ENCODE peak calls at places on chromosomes 7 and 10, in six cellular contexts. S is lung, A is brain microvascular endothelial cell, V is right cardiac atrium, M is HepG2, F is mesendoderm. C is an unnamed sample.

GRCh38 chr10:80266513-80266863 is 23.0 kb downstream of the MAT1A start:
- DNase-seq in S (no peak), M (no peak), A (no peak), F (no peak), V (peak), C (no peak)

GRCh38 chr7:12715372-12716133 is 28.1 kb downstream of the ARL4A start:
- DNase-seq in A (peak), M (peak), S (peak), V (peak), F (peak), C (peak)

GRCh38 chr7:146116452-146117219 is at the start of gene CNTNAP2:
- DNase-seq in F (peak), M (no peak), A (peak), V (peak), S (no peak), C (no peak)

GRCh38 chr10:121108051-121108450 is 256.9 kb downstream of the WDR11 start:
- DNase-seq in F (no peak), M (no peak), S (no peak), A (no peak), V (no peak), C (no peak)

GRCh38 chr7:152103691-152104090 is 78.2 kb downstream of the GALNT11 start:
- DNase-seq in F (no peak), V (no peak), S (no peak), M (no peak), A (peak), C (no peak)

GRCh38 chr7:131225619-131226101 is 102.0 kb upstream of the MKLN1 start:
- DNase-seq in M (peak), A (no peak), F (no peak), V (peak), S (peak), C (peak)

GRCh38 chr10:125692932-125693847 is 10.2 kb upstream of the TEX36 start:
- DNase-seq in F (no peak), A (no peak), V (no peak), M (no peak), S (no peak), C (no peak)

GRCh38 chr7:2042650-2043049 is 190.1 kb downstream of the MAD1L1 start:
- DNase-seq in V (peak), M (no peak), A (no peak), S (no peak), F (no peak), C (no peak)

GRCh38 chr7:885261-885892 is 9.0 kb downstream of the GET4 start:
- DNase-seq in A (no peak), M (no peak), S (no peak), F (no peak), V (peak), C (no peak)

GRCh38 chr7:44124822-44125202 is 1.5 kb upstream of the POLD2 start:
- DNase-seq in S (no peak), A (no peak), V (no peak), M (no peak), F (no peak), C (no peak)

GRCh38 chr7:129434846-129435318 is 650 bp downstream of the STRIP2 start:
- DNase-seq in V (peak), M (peak), F (peak), A (peak), S (no peak), C (peak)
- H3K27ac ChIP-seq in V (no peak), M (peak), F (peak), A (no peak), S (no peak), C (peak)

GRCh38 chr7:149622444-149623210 is 125.0 kb upstream of the ZNF746 start:
- DNase-seq in F (no peak), V (no peak), A (no peak), M (no peak), S (no peak), C (no peak)

GRCh38 chr7:149625947-149626392 is 128.4 kb upstream of the ZNF746 start:
- DNase-seq in M (no peak), F (peak), S (no peak), A (no peak), V (no peak), C (no peak)

GRCh38 chr7:149625339-149625946 is 127.8 kb upstream of the ZNF746 start:
- DNase-seq in A (peak), S (peak), F (peak), V (peak), M (peak), C (peak)

GRCh38 chr7:149624419-149625338 is 127.1 kb upstream of the ZNF746 start:
- DNase-seq in A (peak), S (peak), V (peak), M (peak), F (peak), C (peak)

GRCh38 chr7:149624006-149624405 is 126.4 kb upstream of the ZNF746 start:
- DNase-seq in M (peak), V (no peak), S (peak), F (peak), A (peak), C (peak)
- H3K27ac ChIP-seq in M (peak), V (peak), S (peak), F (peak), A (peak), C (peak)

GRCh38 chr7:6529643-6530042 is 21.6 kb downstream of the GRID2IP start:
- DNase-seq in F (no peak), M (peak), V (no peak), S (no peak), A (no peak), C (no peak)
- H3K27ac ChIP-seq in F (no peak), M (no peak), V (no peak), S (no peak), A (no peak), C (no peak)

GRCh38 chr7:46558482-46559193 is 637.6 kb upstream of the IGFBP3 start:
- DNase-seq in S (no peak), V (no peak), M (no peak), F (no peak), A (peak), C (no peak)

GRCh38 chr7:46554688-46555422 is 633.8 kb upstream of the IGFBP3 start:
- DNase-seq in S (no peak), F (peak), M (no peak), V (no peak), A (peak), C (no peak)

GRCh38 chr7:46559194-46559576 is 638.1 kb upstream of the IGFBP3 start:
- DNase-seq in A (peak), S (no peak), M (no peak), F (no peak), V (no peak), C (no peak)

GRCh38 chr7:46551603-46552002 is 630.5 kb upstream of the IGFBP3 start:
- DNase-seq in F (no peak), M (no peak), S (no peak), A (no peak), V (no peak), C (no peak)

DNA sequence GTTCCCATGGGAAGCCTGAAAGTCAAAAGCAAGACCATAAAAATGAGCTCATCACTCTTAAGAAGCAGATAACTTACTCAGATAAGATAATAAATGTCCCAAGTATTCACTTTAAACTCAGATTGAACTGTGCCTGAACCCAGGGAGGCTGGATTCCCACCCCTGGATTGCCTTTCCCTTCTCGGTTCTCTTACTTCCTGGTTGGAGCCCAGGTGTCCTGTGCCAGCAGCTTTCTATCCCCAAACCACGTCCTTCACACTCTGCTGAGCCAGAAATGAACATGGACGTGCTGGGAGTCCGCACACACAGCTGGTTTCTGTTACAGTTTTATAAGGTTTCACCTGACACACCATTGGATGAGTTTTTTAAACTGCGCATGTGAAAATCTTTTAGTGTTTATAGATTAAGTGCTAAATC is 636.2 kb upstream of the IGFBP3 start:
- DNase-seq in F (no peak), S (no peak), M (no peak), V (no peak), A (peak), C (no peak)
- H3K27ac ChIP-seq in F (no peak), S (peak), M (no peak), V (no peak), A (peak), C (no peak)

DNA sequence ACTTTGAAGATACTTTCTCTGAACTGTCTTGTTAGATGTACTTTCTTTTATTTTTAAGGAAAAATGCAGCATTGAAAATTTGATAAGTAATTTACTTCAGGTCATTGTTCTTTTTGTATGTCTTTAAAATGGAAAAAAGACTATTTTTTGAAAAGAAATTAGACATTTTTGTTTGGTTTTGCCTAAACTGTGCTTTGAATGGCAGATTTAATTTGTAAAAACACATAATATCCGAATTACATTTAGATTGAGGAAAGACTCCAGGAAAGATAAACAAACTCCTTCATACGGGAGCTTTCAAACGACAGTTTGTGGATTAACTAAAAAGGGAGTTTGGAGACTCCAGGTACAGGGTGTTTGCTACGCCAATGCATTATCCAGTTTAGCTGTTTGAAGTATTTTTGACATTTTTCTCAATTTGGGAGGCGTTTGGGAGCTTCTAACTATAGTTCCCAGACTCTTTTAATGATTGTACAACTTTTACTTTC is 36.1 kb downstream of the CPED1 start:
- DNase-seq in V (no peak), M (no peak), F (no peak), S (no peak), A (no peak), C (no peak)
- H3K27ac ChIP-seq in V (no peak), M (no peak), F (no peak), S (no peak), A (peak), C (no peak)

DNA sequence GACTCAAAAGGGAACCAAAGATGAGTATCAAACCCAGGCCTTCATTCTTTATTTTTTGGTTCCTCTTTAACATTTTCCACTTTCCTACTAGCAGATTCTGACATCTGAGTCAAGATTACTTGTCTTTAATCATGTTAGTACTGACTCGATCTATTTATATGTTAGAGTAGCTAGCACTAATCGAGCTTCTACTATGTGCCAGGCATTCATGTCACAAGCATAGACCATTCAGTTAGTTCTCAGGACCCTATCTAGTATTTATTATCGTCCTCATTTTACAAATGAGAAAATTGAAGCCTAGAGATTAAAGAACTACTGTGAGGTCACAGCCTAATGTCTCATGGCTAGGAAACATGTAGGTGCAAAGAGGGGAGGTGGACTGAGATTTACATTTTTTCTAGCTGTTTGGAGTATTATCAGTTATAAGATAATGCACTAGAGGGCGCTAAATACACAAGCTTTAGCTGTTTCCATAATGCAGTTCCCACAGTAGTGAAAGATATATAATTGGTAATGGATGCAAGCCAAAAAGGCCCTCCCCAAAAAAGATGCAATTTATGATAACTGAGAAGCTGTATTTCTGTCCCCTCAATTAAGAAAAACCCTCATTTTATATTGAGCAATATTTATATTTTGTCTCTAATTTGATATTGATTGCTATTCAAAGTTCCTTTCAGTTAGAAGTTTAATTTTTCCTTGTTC is 32.9 kb upstream of the KMT2E start:
- DNase-seq in F (peak), S (no peak), M (peak), V (no peak), A (no peak), C (no peak)
- H3K27ac ChIP-seq in F (no peak), S (no peak), M (no peak), V (no peak), A (peak), C (no peak)

C was measured in SJCRH30.